ENCODE peak calls at places on chromosomes 1 and 21, in four cellular contexts. O is AG09309, R is Panc1, T is GM04504. A is an unnamed sample.

GRCh38 chr1:3195480-3195815 is 126.4 kb downstream of the PRDM16 start:
- DNase-seq in O (no peak), T (no peak), R (no peak), A (no peak)

GRCh38 chr1:81760487-81761097 is 40.1 kb upstream of the ADGRL2 start:
- DNase-seq in O (peak; percentile 7), T (peak; percentile 5), R (no peak), A (no peak)

GRCh38 chr1:224203243-224204016 is 20.4 kb downstream of the DEGS1 start:
- DNase-seq in T (peak; percentile 25), O (peak; percentile 51), R (no peak), A (no peak)

GRCh38 chr1:3642921-3643675 is 6.8 kb downstream of the WRAP73 start:
- DNase-seq in O (no peak), T (no peak), R (no peak), A (no peak)

GRCh38 chr21:42695324-42696025 is 42.1 kb downstream of the PDE9A start:
- DNase-seq in R (no peak), O (no peak), T (no peak), A (peak; percentile 33)

GRCh38 chr1:169570172-169570574 is 16.1 kb downstream of the F5 start:
- DNase-seq in R (no peak), O (no peak), T (no peak), A (no peak)

GRCh38 chr1:160419838-160420169 is 19.4 kb downstream of the VANGL2 start:
- DNase-seq in T (no peak), O (no peak), R (no peak), A (no peak)

GRCh38 chr1:221435510-221435909 is 306.4 kb downstream of the DUSP10 start:
- DNase-seq in R (no peak), O (no peak), T (no peak), A (no peak)

GRCh38 chr1:82704393-82704792 is 903.7 kb downstream of the ADGRL2 start:
- DNase-seq in R (no peak), T (no peak), O (no peak), A (no peak)

GRCh38 chr1:74767490-74767889 is 34.5 kb downstream of the TYW3 start:
- DNase-seq in R (peak; percentile 2), T (no peak), O (no peak), A (peak; percentile 6)

GRCh38 chr1:108610073-108610472 is 50.2 kb downstream of the EEIG2 start:
- DNase-seq in O (no peak), R (no peak), T (no peak), A (no peak)

GRCh38 chr1:172663726-172664125 is 4.8 kb downstream of the FASLG start:
- DNase-seq in T (no peak), R (no peak), O (no peak), A (no peak)

GRCh38 chr1:162985816-162986215 is 83.3 kb upstream of the RGS4 start:
- DNase-seq in T (no peak), R (no peak), O (no peak), A (no peak)

GRCh38 chr1:59484090-59484489 is 187.2 kb downstream of the FGGY start:
- DNase-seq in T (peak; percentile 86), O (peak; percentile 78), R (peak; percentile 61), A (peak; percentile 81)

GRCh38 chr1:166383137-166383536 is 216.3 kb upstream of the FAM78B start:
- DNase-seq in O (no peak), T (no peak), R (no peak), A (no peak)

GRCh38 chr1:17587693-17588047 is 48.2 kb downstream of the ARHGEF10L start:
- DNase-seq in R (no peak), T (peak; percentile 89), O (peak; percentile 67), A (peak; percentile 94)

GRCh38 chr1:212368073-212368484 is 46.6 kb downstream of the PACC1 start:
- DNase-seq in O (peak; percentile 43), R (peak; percentile 42), T (peak; percentile 59), A (peak; percentile 62)

GRCh38 chr1:159587461-159587951 is at the start of gene APCS:
- DNase-seq in R (no peak), O (no peak), T (no peak), A (no peak)

A was measured in HFF-Myc.